ENCODE peak calls at places on chromosomes 2 and 18, in six cellular contexts. P is NCI-H1930, T is trophoblast cell, H is cardiac fibroblast, G is iPS-NIHi11, N is HuH-7. S is an unnamed sample.

GRCh38 chr2:46413631-46414030 is 65.7 kb upstream of the TMEM247 start:
- DNase-seq in G (no peak), T (no peak), P (no peak), N (no peak), H (no peak), S (no peak)

GRCh38 chr18:78935406-78935805 is 44.2 kb upstream of the SALL3 start:
- DNase-seq in N (no peak), G (no peak), H (no peak), T (no peak), P (no peak), S (no peak)

GRCh38 chr18:23115683-23116096 is 19.6 kb upstream of the CABLES1 start:
- DNase-seq in N (no peak), P (no peak), H (peak; percentile 98), G (no peak), T (peak; percentile 43), S (no peak)

GRCh38 chr18:54880706-54881105 is 52.4 kb downstream of the RAB27B start:
- DNase-seq in H (peak; percentile 91), G (no peak), T (peak; percentile 89), N (no peak), P (no peak), S (no peak)

GRCh38 chr18:2035056-2035455 is 536.2 kb downstream of the METTL4 start:
- DNase-seq in H (no peak), N (no peak), G (no peak), P (no peak), T (no peak), S (no peak)

GRCh38 chr18:22563098-22563707 is 145.5 kb upstream of the CTAGE1 start:
- DNase-seq in H (peak; percentile 95), P (no peak), T (peak; percentile 41), G (peak; percentile 75), N (peak; percentile 72), S (peak; percentile 44)

GRCh38 chr2:7026740-7027139 is 109.5 kb downstream of the RNF144A start:
- DNase-seq in N (no peak), G (no peak), P (no peak), H (no peak), T (no peak), S (no peak)

GRCh38 chr2:169131587-169132512 is 62.5 kb downstream of the DHRS9 start:
- DNase-seq in G (peak; percentile 66), N (peak; percentile 42), T (no peak), P (no peak), H (peak; percentile 84), S (no peak)

GRCh38 chr2:16677875-16678274 is 12.2 kb upstream of the CYRIA start:
- DNase-seq in G (no peak), T (no peak), N (no peak), H (no peak), P (no peak), S (no peak)

S was measured in NCI-H1048.